ENCODE peak calls at places on chromosomes 13 and 19, in eight cellular contexts. J is mucosa of descending colon; T is CD8-positive, alpha-beta T cell; A is astrocyte of the cerebellum; E is stomach; Z is SK-N-MC; Q is esophagus squamous epithelium; H is choroid plexus epithelial cell. R is an unnamed sample.

GRCh38 chr13:102678339-102679122 is 16.3 kb downstream of the METTL21C start:
- DNase-seq in T (no peak), J (no peak), Z (no peak), Q (no peak), H (no peak), A (no peak), E (no peak), R (no peak)

GRCh38 chr13:112178769-112179168 is 111.8 kb downstream of the SOX1 start:
- DNase-seq in Q (no peak), Z (no peak), A (no peak), H (no peak), E (no peak), J (no peak), T (no peak), R (no peak)

GRCh38 chr13:39107484-39108040 is 69.3 kb downstream of the NHLRC3 start:
- DNase-seq in A (no peak), T (no peak), Z (no peak), Q (no peak), E (no peak), J (no peak), H (no peak), R (no peak)

GRCh38 chr19:40954573-40954972 is 36.5 kb upstream of the CYP2B6 start:
- DNase-seq in A (no peak), T (no peak), Z (no peak), H (peak), E (no peak), J (no peak), Q (no peak), R (no peak)

GRCh38 chr19:32674153-32674958 is 624 bp downstream of the ANKRD27 start:
- DNase-seq in T (peak), Z (no peak), H (no peak), E (no peak), A (no peak), J (no peak), Q (no peak), R (no peak)

GRCh38 chr13:40440990-40441820 is 225.2 kb downstream of the FOXO1 start:
- DNase-seq in E (peak), H (peak), J (peak), T (no peak), A (peak), Q (no peak), Z (no peak), R (peak)

GRCh38 chr19:45668342-45668871 is 386 bp downstream of the GIPR start:
- DNase-seq in Q (no peak), Z (no peak), H (no peak), T (no peak), A (no peak), E (peak), J (peak), R (no peak)

GRCh38 chr13:44158741-44159632 is 214.6 kb upstream of the SERP2 start:
- DNase-seq in E (no peak), H (no peak), A (no peak), T (no peak), J (no peak), Z (no peak), Q (no peak), R (no peak)

GRCh38 chr13:91546865-91547264 is 148.4 kb downstream of the GPC5 start:
- DNase-seq in E (no peak), Q (no peak), J (no peak), A (no peak), Z (no peak), H (no peak), T (no peak), R (peak)

GRCh38 chr19:46721269-46722003 is 4.5 kb upstream of the PRKD2 start:
- DNase-seq in T (no peak), Z (no peak), E (no peak), A (no peak), J (no peak), H (no peak), Q (no peak), R (no peak)

GRCh38 chr19:46495789-46496099 is at the start of gene PNMA8B:
- DNase-seq in Z (no peak), H (peak), Q (no peak), A (no peak), T (no peak), J (no peak), E (no peak), R (peak)

GRCh38 chr19:28168557-28168956 is 1044.4 kb downstream of the UQCRFS1 start:
- DNase-seq in A (peak), J (no peak), Z (peak), E (no peak), Q (no peak), H (no peak), T (no peak), R (no peak)

GRCh38 chr19:46844067-46844489 is 6.6 kb downstream of the AP2S1 start:
- DNase-seq in A (no peak), E (no peak), J (no peak), H (peak), Z (no peak), Q (no peak), T (no peak), R (no peak)

GRCh38 chr19:33408116-33408515 is 34.6 kb downstream of the CEBPG start:
- DNase-seq in Q (no peak), E (no peak), J (peak), Z (no peak), A (no peak), H (no peak), T (no peak), R (no peak)

GRCh38 chr13:99859178-99860177 is 112.1 kb downstream of the ZIC5 start:
- DNase-seq in Q (no peak), T (peak), E (no peak), H (no peak), A (no peak), Z (no peak), J (peak), R (no peak)

GRCh38 chr13:112143046-112143752 is 76.2 kb downstream of the SOX1 start:
- DNase-seq in E (peak), Z (no peak), J (no peak), Q (no peak), H (no peak), A (no peak), T (no peak), R (no peak)

GRCh38 chr19:1396019-1396767 is 5.1 kb downstream of the GAMT start:
- DNase-seq in T (no peak), J (no peak), Z (no peak), A (no peak), H (no peak), E (no peak), Q (no peak), R (no peak)

GRCh38 chr19:16588089-16588823 is 16.0 kb upstream of the SLC35E1 start:
- DNase-seq in J (peak), H (no peak), E (no peak), A (no peak), T (peak), Z (no peak), Q (no peak), R (peak)

GRCh38 chr19:58317481-58318072 is 9.2 kb upstream of the ZSCAN22 start:
- DNase-seq in T (no peak), J (no peak), A (peak), Q (no peak), H (peak), Z (peak), E (no peak), R (peak)

GRCh38 chr13:109780880-109781383 is 5.5 kb downstream of the IRS2 start:
- DNase-seq in E (no peak), T (no peak), H (no peak), A (no peak), Z (no peak), Q (no peak), J (no peak), R (peak)

GRCh38 chr13:101150998-101151397 is 265.3 kb downstream of the NALCN start:
- DNase-seq in E (no peak), H (peak), T (no peak), Z (no peak), A (no peak), J (no peak), Q (no peak), R (no peak)

GRCh38 chr13:100855151-100855550 is 180.6 kb upstream of the TMTC4 start:
- DNase-seq in E (no peak), Q (no peak), H (no peak), J (no peak), A (no peak), T (no peak), Z (no peak), R (no peak)

GRCh38 chr19:33064117-33064777 is 441 bp downstream of the RHPN2 start:
- DNase-seq in E (peak), Z (no peak), J (peak), T (no peak), Q (no peak), H (no peak), A (no peak), R (no peak)

GRCh38 chr13:99750951-99751350 is 220.6 kb downstream of the ZIC5 start:
- DNase-seq in Q (no peak), E (no peak), Z (no peak), J (no peak), H (no peak), T (no peak), A (no peak), R (no peak)

GRCh38 chr19:41889896-41890295 is 6.9 kb downstream of the ARHGEF1 start:
- DNase-seq in E (no peak), T (no peak), H (no peak), A (no peak), Q (no peak), J (peak), Z (no peak), R (no peak)

GRCh38 chr19:48611872-48612271 is 3.0 kb downstream of the FAM83E start:
- DNase-seq in J (no peak), Z (no peak), A (no peak), Q (no peak), H (no peak), E (no peak), T (no peak), R (no peak)

GRCh38 chr19:17473041-17473440 is 2.7 kb downstream of the SLC27A1 start:
- DNase-seq in Z (no peak), T (no peak), J (no peak), A (peak), H (peak), Q (no peak), E (peak), R (peak)

GRCh38 chr19:1811472-1811894 is 593 bp downstream of the ATP8B3 start:
- DNase-seq in T (no peak), E (peak), A (no peak), J (peak), Z (no peak), H (peak), Q (no peak), R (peak)

GRCh38 chr19:44948763-44949374 is 3.0 kb downstream of the APOC2 start:
- DNase-seq in A (no peak), H (peak), J (no peak), Q (no peak), T (no peak), E (no peak), Z (no peak), R (no peak)

GRCh38 chr13:99214232-99214631 is 13.6 kb downstream of the UBAC2 start:
- DNase-seq in J (no peak), Z (no peak), Q (no peak), E (no peak), H (no peak), T (no peak), A (no peak), R (peak)

GRCh38 chr19:3386447-3387234 is 20.3 kb downstream of the NFIC start:
- DNase-seq in Z (no peak), A (no peak), J (no peak), H (no peak), T (no peak), Q (no peak), E (no peak), R (no peak)

GRCh38 chr19:16441661-16442071 is 30.1 kb downstream of the EPS15L1 start:
- DNase-seq in Q (no peak), Z (no peak), H (peak), E (no peak), T (no peak), A (no peak), J (peak), R (peak)

GRCh38 chr19:24049537-24049936 is 37.5 kb upstream of the ZNF254 start:
- DNase-seq in H (no peak), J (no peak), A (no peak), T (no peak), Z (no peak), E (no peak), Q (no peak), R (no peak)

GRCh38 chr13:112983428-112984196 is 14.6 kb downstream of the MCF2L start:
- DNase-seq in E (no peak), A (no peak), T (no peak), Q (no peak), J (peak), H (no peak), Z (no peak), R (no peak)

GRCh38 chr19:4639531-4640246 is 373 bp downstream of the TNFAIP8L1 start:
- DNase-seq in J (peak), Q (no peak), Z (no peak), E (no peak), T (no peak), A (no peak), H (no peak), R (no peak)

GRCh38 chr19:4642625-4643024 is 3.3 kb downstream of the TNFAIP8L1 start:
- DNase-seq in A (no peak), Z (no peak), T (no peak), E (no peak), J (no peak), Q (no peak), H (no peak), R (no peak)

GRCh38 chr19:4640247-4641000 is 1.1 kb downstream of the TNFAIP8L1 start:
- DNase-seq in Q (no peak), J (peak), H (no peak), A (no peak), Z (no peak), E (no peak), T (no peak), R (peak)

GRCh38 chr19:4638828-4639530 is at the start of gene TNFAIP8L1:
- DNase-seq in Q (peak), A (peak), Z (peak), T (peak), H (peak), E (peak), J (peak), R (peak)

GRCh38 chr19:4641132-4641531 is 1.8 kb downstream of the TNFAIP8L1 start:
- DNase-seq in T (no peak), H (no peak), A (no peak), J (no peak), Z (no peak), Q (no peak), E (no peak), R (peak)
- H3K4me3 ChIP-seq in T (no peak), H (no peak), A (no peak), J (no peak), Z (no peak), Q (peak), E (peak), R (peak)

DNA sequence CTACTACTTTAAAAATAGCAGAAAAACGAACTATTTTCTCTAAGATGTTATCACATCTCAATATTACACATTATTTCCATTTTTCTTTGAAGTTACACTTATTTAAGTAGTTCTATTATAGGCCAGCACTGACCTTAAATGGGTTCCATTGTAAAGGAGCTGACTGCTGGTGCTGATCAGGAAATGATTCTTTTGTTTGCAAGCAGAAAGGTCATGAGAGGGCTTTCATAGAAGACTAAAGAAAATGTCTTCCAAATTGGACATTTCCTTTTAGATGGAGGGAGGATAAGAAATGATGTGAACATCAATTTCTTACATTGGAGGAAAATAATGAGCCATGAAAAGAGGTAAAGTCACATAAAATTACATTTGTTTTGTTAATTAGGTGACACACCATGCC is 96.2 kb downstream of the SUCLA2 start:
- DNase-seq in H (no peak), Z (no peak), J (no peak), Q (no peak), A (no peak), E (no peak), T (no peak), R (no peak)
- H3K4me3 ChIP-seq in H (no peak), Z (no peak), J (no peak), Q (no peak), A (no peak), E (no peak), T (no peak), R (no peak)

GRCh38 chr13:37889102-37889501 is 19.5 kb upstream of the TRPC4 start:
- DNase-seq in E (no peak), H (peak), A (no peak), J (no peak), Z (no peak), T (no peak), Q (no peak), R (peak)
- H3K4me3 ChIP-seq in E (no peak), H (no peak), A (no peak), J (no peak), Z (no peak), T (no peak), Q (no peak), R (no peak)

GRCh38 chr19:7348587-7349230 is at the start of gene ARHGEF18:
- DNase-seq in T (peak), Z (no peak), J (no peak), E (no peak), H (peak), Q (no peak), A (no peak), R (no peak)
- H3K4me3 ChIP-seq in T (peak), Z (no peak), J (no peak), E (peak), H (no peak), Q (peak), A (no peak), R (no peak)

GRCh38 chr13:20608438-20609020 is 41.6 kb downstream of the IFT88 start:
- DNase-seq in Q (no peak), J (no peak), Z (no peak), A (peak), T (no peak), E (no peak), H (peak), R (no peak)
- H3K4me3 ChIP-seq in Q (no peak), J (no peak), Z (no peak), A (no peak), T (no peak), E (no peak), H (no peak), R (no peak)

DNA sequence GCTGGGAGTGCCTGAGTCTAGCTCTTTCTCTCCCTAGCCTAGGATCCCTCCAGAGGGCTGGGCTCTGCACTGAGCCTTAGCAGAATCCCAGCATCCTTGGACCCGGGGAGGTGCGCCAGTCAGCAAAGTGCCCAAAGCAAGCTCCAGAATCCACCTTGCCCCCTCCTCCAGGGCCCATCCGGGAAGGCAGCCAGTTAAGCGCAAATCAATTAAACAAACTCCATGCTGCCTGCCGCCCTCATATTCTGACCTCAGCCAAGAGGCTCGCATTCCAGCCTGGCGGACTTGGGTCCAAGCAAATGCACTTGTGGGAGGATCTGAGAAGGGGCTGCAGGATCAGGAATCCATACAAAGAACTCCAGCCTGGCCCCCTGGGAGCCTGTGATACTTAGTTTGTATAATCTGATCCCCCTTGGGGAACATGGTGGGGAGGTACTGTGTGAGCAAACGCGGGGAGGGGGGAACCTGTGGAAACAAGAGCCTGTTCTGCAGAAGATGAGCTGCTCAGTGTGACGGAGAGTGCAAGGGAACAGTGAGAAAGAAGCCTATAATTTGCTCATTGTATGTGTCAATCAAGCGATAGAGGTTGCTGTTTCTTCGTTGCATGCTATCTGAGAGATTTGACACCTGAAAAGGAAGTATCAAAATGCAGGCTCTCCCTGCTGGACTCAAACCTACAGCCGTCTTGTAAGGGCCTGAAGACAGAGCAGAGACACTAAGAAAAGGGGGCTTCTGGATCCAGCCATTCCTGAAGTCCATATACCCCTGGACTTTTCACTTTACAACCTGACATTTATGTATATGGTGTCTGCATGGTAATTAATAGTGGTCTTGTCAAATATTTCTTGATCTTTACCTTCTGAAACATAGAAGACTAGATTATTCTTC is 29.4 kb downstream of the ZNRF4 start:
- DNase-seq in A (peak), Z (no peak), Q (no peak), J (no peak), E (peak), H (peak), T (no peak), R (no peak)
- H3K4me3 ChIP-seq in A (no peak), Z (no peak), Q (no peak), J (no peak), E (no peak), H (no peak), T (no peak), R (no peak)

R was measured in epithelial cell of esophagus.